ENCODE peak calls at places on chromosomes 7 and 10, in four cellular contexts. R is epithelial cell of esophagus, Z is hepatocyte, O is Calu3. U is an unnamed sample.

GRCh38 chr10:37125921-37126320 is 523 bp downstream of the ANKRD30A start:
- DNase-seq in R (no peak), Z (no peak), O (no peak), U (no peak)

GRCh38 chr10:13053794-13054462 is 46.0 kb upstream of the OPTN start:
- DNase-seq in R (peak; percentile 88), Z (no peak), O (no peak), U (no peak)

GRCh38 chr7:134290286-134290685 is 26.4 kb downstream of the SLC35B4 start:
- DNase-seq in R (peak; percentile 83), Z (peak; percentile 30), O (peak; percentile 4), U (no peak)

GRCh38 chr7:19268737-19269136 is 123.5 kb upstream of the FERD3L start:
- DNase-seq in R (peak; percentile 32), Z (no peak), O (no peak), U (peak; percentile 32)

GRCh38 chr7:94466516-94466915 is 43.1 kb upstream of the CASD1 start:
- DNase-seq in R (no peak), Z (no peak), O (no peak), U (no peak)

GRCh38 chr7:151631149-151631967 is 111.7 kb upstream of the RHEB start:
- DNase-seq in R (peak; percentile 54), Z (no peak), O (no peak), U (peak; percentile 36)

GRCh38 chr10:89478085-89478738 is 57.2 kb downstream of the SLC16A12 start:
- DNase-seq in R (peak; percentile 44), Z (peak; percentile 64), O (peak; percentile 40), U (no peak)

GRCh38 chr10:6755891-6756460 is 175.9 kb upstream of the PRKCQ start:
- DNase-seq in R (peak; percentile 73), Z (no peak), O (no peak), U (no peak)

GRCh38 chr7:91196058-91196457 is 68.2 kb upstream of the FZD1 start:
- DNase-seq in R (no peak), Z (no peak), O (no peak), U (no peak)

GRCh38 chr7:112649560-112649959 is 140.6 kb downstream of the TMEM168 start:
- DNase-seq in R (peak; percentile 38), Z (no peak), O (no peak), U (no peak)

GRCh38 chr7:114081606-114082425 is 163.0 kb upstream of the PPP1R3A start:
- DNase-seq in R (peak; percentile 69), Z (peak; percentile 54), O (peak; percentile 41), U (peak; percentile 33)

GRCh38 chr7:28958235-28958945 is at the start of gene TRIL:
- DNase-seq in R (peak; percentile 34), Z (peak; percentile 79), O (no peak), U (peak; percentile 93)

GRCh38 chr7:94053532-94053931 is 49.4 kb upstream of the BET1 start:
- DNase-seq in R (no peak), Z (no peak), O (no peak), U (no peak)

GRCh38 chr10:110577056-110577455 is 9.6 kb downstream of the SMC3 start:
- DNase-seq in R (no peak), Z (no peak), O (no peak), U (no peak)

GRCh38 chr10:106619353-106619752 is 545.2 kb downstream of the SORCS1 start:
- DNase-seq in R (no peak), Z (no peak), O (no peak), U (no peak)

GRCh38 chr7:18638594-18639452 is 143.3 kb downstream of the HDAC9 start:
- DNase-seq in R (peak; percentile 44), Z (no peak), O (no peak), U (peak; percentile 85)

GRCh38 chr10:29257106-29257783 is 31.6 kb upstream of the LYZL1 start:
- DNase-seq in R (no peak), Z (peak; percentile 84), O (no peak), U (peak; percentile 62)

GRCh38 chr7:137986252-137987010 is 15.5 kb downstream of the CREB3L2 start:
- DNase-seq in R (peak; percentile 82), Z (peak; percentile 64), O (no peak), U (no peak)

GRCh38 chr10:12637649-12638048 is 288.3 kb downstream of the CAMK1D start:
- DNase-seq in R (no peak), Z (no peak), O (no peak), U (no peak)

GRCh38 chr7:1024876-1025746 is 19.2 kb upstream of the GPR146 start:
- DNase-seq in R (no peak), Z (no peak), O (no peak), U (no peak)

GRCh38 chr10:3147117-3147820 is 25.3 kb downstream of the PITRM1 start:
- DNase-seq in R (no peak), Z (no peak), O (no peak), U (no peak)

GRCh38 chr7:42253316-42253715 is 16.3 kb upstream of the GLI3 start:
- DNase-seq in R (peak; percentile 39), Z (no peak), O (no peak), U (no peak)

GRCh38 chr7:111741811-111742240 is 179.5 kb upstream of the IMMP2L start:
- DNase-seq in R (peak; percentile 85), Z (peak; percentile 82), O (peak; percentile 51), U (peak; percentile 71)

GRCh38 chr10:3261921-3262320 is 89.3 kb upstream of the PITRM1 start:
- DNase-seq in R (no peak), Z (no peak), O (no peak), U (no peak)

GRCh38 chr7:131553906-131554305 is 2.5 kb downstream of the PODXL start:
- DNase-seq in R (no peak), Z (no peak), O (no peak), U (no peak)

GRCh38 chr7:128024154-128024553 is 7.1 kb downstream of the LRRC4 start:
- DNase-seq in R (no peak), Z (no peak), O (no peak), U (no peak)

GRCh38 chr7:69256634-69257081 is 341.6 kb upstream of the AUTS2 start:
- DNase-seq in R (no peak), Z (no peak), O (no peak), U (no peak)

GRCh38 chr7:86745019-86745745 is 101.5 kb downstream of the GRM3 start:
- DNase-seq in R (no peak), Z (no peak), O (no peak), U (no peak)

GRCh38 chr7:490461-491291 is 29.0 kb downstream of the PDGFA start:
- DNase-seq in R (peak; percentile 74), Z (no peak), O (no peak), U (no peak)

GRCh38 chr7:158356454-158356853 is 231.2 kb downstream of the PTPRN2 start:
- DNase-seq in R (no peak), Z (no peak), O (no peak), U (no peak)

U was measured in cardiac muscle cell.